ENCODE peak calls at places on chromosome 11, in five cellular contexts. H, O, Q, A and I are unnamed samples. For H3K27me3 and H3K4me1, the result is how much of the 10 kb centered on the place peaks cover.

GRCh38 chr11:111527279-111527678 is 12.7 kb downstream of the HOATZ start:
- DNase-seq in H (no peak), O (no peak), Q (no peak), A (no peak), I (no peak)

GRCh38 chr11:4637662-4638047 is 378 bp downstream of the OR51D1 start:
- DNase-seq in H (no peak), O (no peak), Q (no peak), A (no peak), I (no peak)

GRCh38 chr11:1549355-1550330 is 22.4 kb downstream of the DUSP8 start:
- DNase-seq in H (no peak), O (no peak), Q (no peak), A (peak), I (no peak)

GRCh38 chr11:995752-996420 is 40.6 kb downstream of the MUC6 start:
- DNase-seq in H (peak), O (no peak), Q (no peak), A (no peak), I (no peak)

GRCh38 chr11:63530021-63530420 is 6.6 kb upstream of the PLAAT4 start:
- DNase-seq in H (no peak), O (no peak), Q (no peak), A (no peak), I (no peak)

GRCh38 chr11:10322830-10323792 is 18.2 kb downstream of the ADM start:
- DNase-seq in H (peak), O (peak), Q (peak), A (no peak), I (peak)

GRCh38 chr11:8776209-8776608 is 93.6 kb downstream of the RPL27A start:
- DNase-seq in H (no peak), O (no peak), Q (no peak), A (no peak), I (no peak)

GRCh38 chr11:11965192-11965591 is 43.2 kb downstream of the DKK3 start:
- DNase-seq in H (no peak), O (no peak), Q (no peak), A (no peak), I (no peak)

GRCh38 chr11:98059488-98059887 is 961.3 kb upstream of the CNTN5 start:
- DNase-seq in H (no peak), O (no peak), Q (no peak), A (no peak), I (no peak)

GRCh38 chr11:118086913-118087768 is at the start of gene SMIM35:
- DNase-seq in H (no peak), O (no peak), Q (no peak), A (no peak), I (peak)

GRCh38 chr11:118082880-118083543 is 3.8 kb downstream of the SMIM35 start:
- DNase-seq in H (no peak), O (no peak), Q (no peak), A (no peak), I (no peak)

GRCh38 chr11:118084656-118085055 is 2.1 kb downstream of the SMIM35 start:
- DNase-seq in H (no peak), O (no peak), Q (no peak), A (no peak), I (no peak)

GRCh38 chr11:118081241-118081958 is 4.5 kb downstream of the TMPRSS4 start:
- DNase-seq in H (no peak), O (no peak), Q (no peak), A (no peak), I (no peak)

GRCh38 chr11:118084247-118084646 is 2.5 kb downstream of the SMIM35 start:
- DNase-seq in H (no peak), O (no peak), Q (no peak), A (no peak), I (no peak)
- H3K27me3 ChIP-seq in H (under half), O (under half), Q (under half), A (under half), I (under half)

GRCh38 chr11:58768137-58768536 is 36.4 kb upstream of the GLYAT start:
- DNase-seq in H (no peak), O (no peak), Q (no peak), A (no peak), I (no peak)

GRCh38 chr11:58769308-58769707 is 37.6 kb upstream of the GLYAT start:
- DNase-seq in H (no peak), O (no peak), Q (no peak), A (no peak), I (no peak)

GRCh38 chr11:58763120-58763490 is 31.4 kb upstream of the GLYAT start:
- DNase-seq in H (no peak), O (no peak), Q (no peak), A (no peak), I (no peak)

GRCh38 chr11:58762284-58763119 is 30.8 kb upstream of the GLYAT start:
- DNase-seq in H (no peak), O (no peak), Q (no peak), A (no peak), I (no peak)

DNA sequence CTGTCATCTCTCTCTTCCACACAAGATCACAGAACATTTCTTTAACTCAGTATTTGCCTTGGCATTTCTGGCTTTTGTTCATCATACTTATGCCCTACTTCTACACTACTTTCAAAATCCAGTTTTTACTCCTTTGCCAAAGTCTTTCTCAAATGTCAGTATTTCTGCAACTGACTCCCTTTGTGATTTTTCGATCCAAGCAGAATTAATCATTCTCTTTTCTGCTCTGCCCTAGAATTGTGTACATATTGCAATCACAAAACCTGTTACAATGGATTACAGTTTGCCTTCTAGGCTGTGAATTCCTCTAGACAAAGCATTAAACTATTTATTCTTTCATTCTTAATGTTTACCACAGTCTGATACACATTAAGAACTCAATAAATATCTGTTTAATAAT is 33.3 kb upstream of the GLYAT start:
- DNase-seq in H (no peak), O (no peak), Q (no peak), A (no peak), I (no peak)
- H3K4me1 ChIP-seq in H (under half), O (under half), Q (under half), A (under half), I (under half)

DNA sequence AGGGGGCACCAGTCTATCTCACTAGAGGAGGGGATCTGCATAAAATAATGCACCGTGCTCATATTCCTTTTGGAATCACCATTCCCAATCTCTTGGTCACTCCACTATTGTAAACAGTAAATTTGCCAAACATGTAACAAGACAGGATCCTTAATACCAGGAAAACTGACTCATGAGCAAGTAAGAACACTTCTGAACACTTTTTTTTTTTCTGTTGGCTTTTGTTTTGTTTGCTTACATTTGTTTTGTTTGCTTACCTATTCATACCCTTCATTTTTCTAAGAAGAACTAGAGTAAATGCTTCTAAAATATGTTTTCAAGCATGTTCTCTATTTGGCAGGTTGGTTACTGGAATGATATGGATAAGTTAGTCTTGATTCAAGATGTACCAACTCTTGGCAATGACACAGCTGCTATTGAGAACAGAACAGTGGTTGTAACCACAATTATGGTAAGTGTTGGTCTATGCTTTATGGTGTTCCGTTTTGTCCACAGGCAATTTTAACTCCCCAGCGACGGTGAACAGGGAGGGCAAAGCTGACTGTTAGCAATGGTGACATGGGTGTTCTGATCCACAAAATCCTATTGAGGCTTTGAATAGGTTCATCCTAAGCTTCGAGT is 111.8 kb downstream of the MSANTD4 start:
- DNase-seq in H (peak), O (no peak), Q (no peak), A (no peak), I (no peak)
- H3K27ac ChIP-seq in H (no peak), O (no peak), Q (no peak), A (no peak), I (no peak)

GRCh38 chr11:116517077-116517476 is 255.7 kb downstream of the BUD13 start:
- DNase-seq in H (no peak), O (peak), Q (no peak), A (no peak), I (no peak)

GRCh38 chr11:116517584-116517983 is 255.2 kb downstream of the BUD13 start:
- DNase-seq in H (no peak), O (peak), Q (no peak), A (no peak), I (no peak)

GRCh38 chr11:116515666-116516184 is 257.1 kb downstream of the BUD13 start:
- DNase-seq in H (no peak), O (peak), Q (no peak), A (no peak), I (no peak)

GRCh38 chr11:116518141-116518540 is 254.6 kb downstream of the BUD13 start:
- DNase-seq in H (no peak), O (peak), Q (no peak), A (no peak), I (no peak)

GRCh38 chr11:116519499-116519898 is 253.3 kb downstream of the BUD13 start:
- DNase-seq in H (no peak), O (peak), Q (no peak), A (no peak), I (no peak)
- H3K27me3 ChIP-seq in H (under half), O (under half), Q (under half), A (under half), I (under half)

GRCh38 chr11:68543594-68543993 is 83.0 kb downstream of the PPP6R3 start:
- DNase-seq in H (no peak), O (no peak), Q (no peak), A (no peak), I (no peak)

GRCh38 chr11:68542617-68543016 is 82.1 kb downstream of the PPP6R3 start:
- DNase-seq in H (peak), O (no peak), Q (no peak), A (no peak), I (no peak)

GRCh38 chr11:68545347-68545746 is 84.8 kb downstream of the PPP6R3 start:
- DNase-seq in H (no peak), O (no peak), Q (no peak), A (no peak), I (no peak)

GRCh38 chr11:68539370-68539769 is 78.8 kb downstream of the PPP6R3 start:
- DNase-seq in H (no peak), O (no peak), Q (no peak), A (no peak), I (no peak)

DNA sequence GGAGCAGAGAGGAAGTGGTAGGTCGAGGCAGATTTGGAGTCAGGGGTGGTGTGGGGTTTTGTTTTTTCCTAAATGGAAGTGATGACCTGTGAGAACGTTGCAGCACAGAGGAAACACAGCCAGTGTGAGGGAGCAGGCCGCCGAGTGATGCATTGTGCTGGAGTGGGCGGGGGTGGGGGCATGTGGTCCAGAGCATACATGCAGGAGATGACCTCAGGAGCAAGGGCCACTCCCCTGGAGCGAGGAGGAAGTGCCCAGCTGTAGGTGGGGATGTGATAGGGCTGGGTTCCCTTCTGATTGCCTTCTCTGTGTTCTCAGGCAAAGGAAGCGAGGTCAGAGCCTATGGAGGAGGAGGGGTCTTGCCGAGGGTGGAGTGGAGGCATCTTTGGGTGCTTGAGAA is 81.4 kb downstream of the PPP6R3 start:
- DNase-seq in H (peak), O (no peak), Q (no peak), A (no peak), I (no peak)
- H3K4me1 ChIP-seq in H (under half), O (under half), Q (under half), A (under half), I (under half)

GRCh38 chr11:77351281-77351905 is 49.9 kb upstream of the GDPD4 start:
- DNase-seq in H (no peak), O (no peak), Q (no peak), A (no peak), I (no peak)

GRCh38 chr11:77347962-77348361 is 46.5 kb upstream of the GDPD4 start:
- DNase-seq in H (no peak), O (no peak), Q (no peak), A (no peak), I (no peak)

GRCh38 chr11:77346906-77347603 is 45.6 kb upstream of the GDPD4 start:
- DNase-seq in H (peak), O (no peak), Q (no peak), A (no peak), I (no peak)

GRCh38 chr11:77340501-77340900 is 39.0 kb upstream of the GDPD4 start:
- DNase-seq in H (no peak), O (no peak), Q (no peak), A (no peak), I (no peak)

GRCh38 chr11:77345621-77346020 is 44.1 kb upstream of the GDPD4 start:
- DNase-seq in H (peak), O (no peak), Q (no peak), A (no peak), I (no peak)
- H3K27ac ChIP-seq in H (no peak), O (no peak), Q (no peak), A (no peak), I (no peak)

DNA sequence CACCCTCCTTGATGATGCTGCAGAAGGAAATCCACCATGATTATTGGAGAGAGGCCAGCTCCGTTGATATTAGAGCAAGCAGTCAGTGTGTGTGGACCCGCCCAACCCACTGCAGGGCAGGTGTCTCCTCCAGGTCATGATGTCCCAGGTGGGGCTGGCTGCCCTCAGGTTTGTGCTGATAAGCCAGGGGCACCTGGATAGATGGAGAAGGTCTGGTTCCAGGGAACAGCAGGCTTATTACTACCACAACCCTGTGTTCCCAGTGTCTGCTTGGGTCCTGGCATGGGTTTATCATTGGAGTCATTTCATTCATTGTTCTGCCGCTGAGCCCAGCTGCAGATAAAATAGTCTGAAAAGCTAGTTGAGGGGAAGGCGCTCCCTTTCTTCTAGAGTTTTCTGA is 181.1 kb upstream of the NECTIN1 start:
- DNase-seq in H (no peak), O (no peak), Q (no peak), A (no peak), I (no peak)
- H3K27me3 ChIP-seq in H (under half), O (under half), Q (under half), A (under half), I (under half)

GRCh38 chr11:59223611-59224010 is 10.9 kb upstream of the MPEG1 start:
- DNase-seq in H (no peak), O (no peak), Q (no peak), A (no peak), I (no peak)
- H3K4me1 ChIP-seq in H (under half), O (under half), Q (under half), A (half or more), I (under half)

DNA sequence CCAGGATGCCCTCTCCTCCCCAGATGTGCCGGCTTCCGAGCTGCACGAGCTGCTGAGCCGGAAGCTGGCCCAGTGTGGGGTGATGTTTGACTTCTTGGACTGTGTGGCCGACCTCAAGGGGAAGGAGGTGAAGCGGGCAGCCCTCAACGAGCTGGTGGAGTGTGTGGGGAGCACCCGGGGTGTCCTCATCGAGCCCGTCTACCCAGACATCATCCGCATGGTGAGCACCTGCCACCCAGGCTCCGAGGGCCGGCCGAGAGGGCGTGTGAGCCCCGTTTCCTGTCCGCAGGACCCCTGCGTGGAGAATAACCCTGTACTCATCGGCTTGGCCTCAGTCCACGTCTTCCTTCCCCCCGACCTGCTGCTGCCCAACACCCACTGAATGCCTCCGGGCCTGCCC is 2.2 kb downstream of the PPP2R5B start:
- DNase-seq in H (no peak), O (no peak), Q (peak), A (no peak), I (no peak)
- H3K27ac ChIP-seq in H (no peak), O (no peak), Q (no peak), A (no peak), I (no peak)